ENCODE peak calls at places on chromosomes 1 and 21, in seven cellular contexts. B is nephron progenitor cell; N is NCI-H524; A is activated B cell treated with CpG ODN at 0.5 μM for 24 hours; H is neuronal stem cell; F is NCI-H2107; X is naive thymus-derived CD8-positive, alpha-beta T cell. I is an unnamed sample.
A peak's percentile ranks its signal among the peaks of the same experiment; 100 is the strongest.

GRCh38 chr1:19456915-19457554 is 28.3 kb downstream of the CAPZB start:
- DNase-seq in F (no peak), N (peak; percentile 81), H (peak; percentile 86), A (no peak), X (no peak), B (no peak), I (no peak)

GRCh38 chr1:225567789-225568188 is 85.1 kb downstream of the ENAH start:
- DNase-seq in F (no peak), X (no peak), B (no peak), A (no peak), N (peak; percentile 61), H (no peak), I (peak; percentile 36)

GRCh38 chr1:245880754-245881403 is 626.2 kb downstream of the SMYD3 start:
- DNase-seq in F (no peak), A (no peak), N (no peak), H (no peak), X (no peak), B (no peak), I (no peak)

GRCh38 chr1:92485374-92486250 is 1.1 kb downstream of the GFI1 start:
- DNase-seq in A (peak; percentile 67), B (peak; percentile 67), H (peak; percentile 40), F (no peak), N (peak; percentile 57), X (peak; percentile 73), I (peak; percentile 32)

GRCh38 chr1:200376521-200376920 is 33.3 kb downstream of the ZNF281 start:
- DNase-seq in X (no peak), F (no peak), H (no peak), B (no peak), N (no peak), A (no peak), I (no peak)

GRCh38 chr1:31572323-31573104 is 3.8 kb upstream of the TINAGL1 start:
- DNase-seq in X (no peak), A (no peak), B (no peak), N (no peak), F (no peak), H (no peak), I (no peak)

GRCh38 chr1:233032916-233033315 is 82.5 kb downstream of the NTPCR start:
- DNase-seq in B (no peak), H (no peak), X (no peak), A (no peak), F (no peak), N (no peak), I (no peak)

GRCh38 chr1:159089184-159089791 is 12.7 kb upstream of the AIM2 start:
- DNase-seq in N (no peak), X (no peak), B (no peak), A (no peak), H (no peak), F (no peak), I (peak; percentile 4)

GRCh38 chr1:173628888-173629287 is 6.2 kb upstream of the TEX50 start:
- DNase-seq in N (no peak), H (no peak), F (no peak), B (no peak), A (no peak), X (no peak), I (no peak)

GRCh38 chr21:39054066-39054465 is 129.2 kb downstream of the PSMG1 start:
- DNase-seq in H (no peak), F (no peak), B (no peak), A (no peak), N (no peak), X (no peak), I (no peak)

GRCh38 chr1:224675589-224675988 is 59.5 kb downstream of the CNIH3 start:
- DNase-seq in H (no peak), B (no peak), X (no peak), F (no peak), A (no peak), N (no peak), I (no peak)

GRCh38 chr1:206579747-206580437 is 32.4 kb downstream of the EIF2D start:
- DNase-seq in H (no peak), F (no peak), N (no peak), X (peak; percentile 78), A (peak; percentile 74), B (no peak), I (no peak)

GRCh38 chr1:198018529-198018928 is 101.4 kb downstream of the LHX9 start:
- DNase-seq in N (no peak), F (no peak), H (no peak), A (no peak), X (no peak), B (no peak), I (no peak)

GRCh38 chr1:13754510-13755103 is 54.6 kb downstream of the PRDM2 start:
- DNase-seq in A (no peak), H (no peak), F (no peak), N (no peak), B (no peak), X (no peak), I (no peak)